ENCODE peak calls at places on chromosomes 11 and 22, in eight cellular contexts. D is lower leg skin, C is ovary, X is cardiac muscle cell, Q is heart right ventricle, I is mucosa of descending colon, S is AG09309, W is BE2C. B is an unnamed sample.

GRCh38 chr11:45098929-45099328 is 47.5 kb upstream of the PRDM11 start:
- DNase-seq in C (no peak), D (no peak), I (no peak), X (no peak), S (no peak), Q (no peak), W (no peak), B (no peak)

GRCh38 chr11:109994896-109995295 is 98.3 kb upstream of the ZC3H12C start:
- DNase-seq in Q (no peak), D (no peak), I (no peak), W (no peak), S (no peak), X (peak; percentile 10), C (no peak), B (no peak)

GRCh38 chr22:27299181-27300085 is 502.1 kb downstream of the MN1 start:
- DNase-seq in D (no peak), Q (no peak), C (peak; percentile 40), S (no peak), I (no peak), X (peak; percentile 40), W (no peak), B (no peak)

GRCh38 chr11:123373754-123374621 is 56.1 kb upstream of the GRAMD1B start:
- DNase-seq in D (no peak), W (no peak), Q (no peak), S (no peak), I (no peak), C (no peak), X (no peak), B (no peak)

GRCh38 chr22:35355744-35356420 is 25.0 kb upstream of the HMOX1 start:
- DNase-seq in I (no peak), D (no peak), C (no peak), X (no peak), Q (no peak), S (no peak), W (no peak), B (no peak)

GRCh38 chr11:80297808-80298460 is 857.1 kb upstream of the TENM4 start:
- DNase-seq in C (no peak), X (peak; percentile 41), D (no peak), Q (no peak), I (no peak), W (no peak), S (no peak), B (peak; percentile 34)

GRCh38 chr11:66495401-66495844 is 15.0 kb upstream of the BBS1 start:
- DNase-seq in S (no peak), Q (no peak), X (no peak), C (no peak), W (no peak), I (no peak), D (no peak), B (no peak)

GRCh38 chr22:37898441-37899181 is 7.5 kb upstream of the MICALL1 start:
- DNase-seq in W (no peak), X (peak; percentile 38), D (peak; percentile 54), S (no peak), I (no peak), C (no peak), Q (no peak), B (no peak)

GRCh38 chr11:93922830-93923229 is 72.4 kb upstream of the VSTM5 start:
- DNase-seq in D (no peak), I (no peak), C (no peak), W (no peak), S (no peak), Q (no peak), X (no peak), B (no peak)

GRCh38 chr22:38549106-38549884 is 20.7 kb downstream of the DMC1 start:
- DNase-seq in X (no peak), I (no peak), Q (no peak), W (no peak), D (no peak), S (no peak), C (no peak), B (no peak)

GRCh38 chr22:41998361-41999261 is at the start of gene WBP2NL:
- DNase-seq in C (peak; percentile 83), I (peak; percentile 91), D (peak; percentile 81), W (peak; percentile 92), S (peak; percentile 5), Q (peak; percentile 80), X (peak; percentile 88), B (no peak)

GRCh38 chr11:77101043-77101537 is 1.6 kb upstream of the OMP start:
- DNase-seq in I (no peak), D (no peak), S (no peak), Q (no peak), X (peak; percentile 47), W (peak; percentile 29), C (no peak), B (no peak)

GRCh38 chr22:37549704-37550059 is 10.6 kb upstream of the CDC42EP1 start:
- DNase-seq in I (no peak), S (no peak), W (no peak), Q (no peak), C (peak; percentile 64), X (peak; percentile 79), D (no peak), B (no peak)

GRCh38 chr11:20668844-20669832 is at the start of gene NELL1:
- DNase-seq in W (peak; percentile 33), C (no peak), X (peak; percentile 7), S (no peak), D (no peak), Q (no peak), I (peak; percentile 40), B (no peak)

GRCh38 chr11:113338730-113339129 is 24.3 kb downstream of the TTC12 start:
- DNase-seq in I (no peak), W (peak; percentile 28), S (no peak), Q (no peak), C (no peak), D (no peak), X (no peak), B (no peak)

GRCh38 chr11:104581246-104581980 is 316.8 kb downstream of the CASP12 start:
- DNase-seq in Q (no peak), D (no peak), C (no peak), I (no peak), S (no peak), W (no peak), X (no peak), B (no peak)

GRCh38 chr11:89015614-89016013 is 50.2 kb downstream of the GRM5 start:
- DNase-seq in Q (no peak), W (no peak), I (no peak), C (no peak), X (no peak), S (no peak), D (no peak), B (no peak)

GRCh38 chr11:47784785-47785381 is 17.7 kb upstream of the FNBP4 start:
- DNase-seq in D (no peak), S (no peak), Q (no peak), X (no peak), I (no peak), C (no peak), W (no peak), B (no peak)

GRCh38 chr11:2885676-2886081 is at the start of gene CDKN1C:
- DNase-seq in W (peak; percentile 71), D (peak; percentile 82), Q (peak; percentile 88), X (peak; percentile 93), I (peak; percentile 91), S (no peak), C (peak; percentile 97), B (no peak)

GRCh38 chr11:107592256-107592655 is 1.3 kb downstream of the ELMOD1 start:
- DNase-seq in Q (no peak), D (no peak), S (no peak), X (no peak), W (no peak), I (no peak), C (no peak), B (no peak)

GRCh38 chr11:47415949-47416472 is 7.6 kb downstream of the SLC39A13 start:
- DNase-seq in C (peak; percentile 87), I (peak; percentile 78), Q (peak; percentile 86), W (no peak), S (peak; percentile 81), D (peak; percentile 63), X (peak; percentile 96), B (no peak)

DNA sequence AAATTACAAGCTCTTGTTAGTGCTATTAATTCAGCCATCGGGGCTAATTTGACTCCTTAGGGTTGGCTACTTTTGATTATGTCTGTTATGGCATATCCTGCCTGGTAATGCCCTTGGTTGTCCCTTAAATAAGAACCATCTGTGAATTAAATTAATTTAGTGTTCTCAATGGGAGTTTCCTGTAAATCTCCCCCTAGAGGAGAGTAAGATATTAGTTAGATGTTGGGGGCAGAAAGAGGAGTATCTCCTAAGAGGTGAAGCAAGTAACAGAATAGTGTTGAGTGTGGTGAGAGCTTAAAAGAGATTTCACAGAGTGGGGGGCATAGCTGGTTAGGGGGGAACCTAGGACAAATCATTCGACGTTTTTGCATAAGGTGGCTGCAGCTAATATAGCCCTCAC is 1126.9 kb downstream of the JRKL start:
- DNase-seq in S (no peak), C (no peak), I (no peak), X (no peak), D (no peak), Q (no peak), W (no peak), B (no peak)
- TF ChIP-seq CTCF in S (no peak), C (no peak), I (no peak), X (no peak), D (no peak), Q (no peak), W (peak; percentile 39), B (no peak)

DNA sequence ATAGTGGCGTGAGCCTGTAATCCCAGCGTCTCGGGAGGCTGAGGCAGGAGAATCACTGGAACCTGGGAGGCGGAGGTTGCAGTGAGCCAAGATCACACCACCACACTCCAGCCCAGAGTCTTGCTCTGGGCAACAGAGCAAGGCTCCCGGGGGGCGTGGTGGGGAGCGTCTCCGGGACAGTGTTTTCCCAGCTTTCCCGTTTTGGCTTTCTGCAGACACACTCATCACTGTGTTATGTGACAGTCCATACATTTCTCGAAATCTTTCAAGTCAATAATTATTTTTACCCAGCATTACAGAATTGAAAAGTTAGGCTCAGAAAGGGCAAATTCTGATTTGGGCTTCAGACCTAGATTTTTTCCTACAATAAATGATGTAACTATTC is 31.7 kb downstream of the NEAT1 start:
- DNase-seq in S (no peak), W (no peak), I (peak; percentile 46), C (no peak), D (no peak), X (peak; percentile 40), Q (no peak), B (no peak)
- H3K4me3 ChIP-seq in S (peak overlapping the region; percentile 58), W (no peak overlapping the region), I (no peak overlapping the region), C (peak overlapping the region; percentile 51), D (no peak overlapping the region), X (no peak overlapping the region), Q (no peak overlapping the region), B (peak overlapping the region; percentile 65)

DNA sequence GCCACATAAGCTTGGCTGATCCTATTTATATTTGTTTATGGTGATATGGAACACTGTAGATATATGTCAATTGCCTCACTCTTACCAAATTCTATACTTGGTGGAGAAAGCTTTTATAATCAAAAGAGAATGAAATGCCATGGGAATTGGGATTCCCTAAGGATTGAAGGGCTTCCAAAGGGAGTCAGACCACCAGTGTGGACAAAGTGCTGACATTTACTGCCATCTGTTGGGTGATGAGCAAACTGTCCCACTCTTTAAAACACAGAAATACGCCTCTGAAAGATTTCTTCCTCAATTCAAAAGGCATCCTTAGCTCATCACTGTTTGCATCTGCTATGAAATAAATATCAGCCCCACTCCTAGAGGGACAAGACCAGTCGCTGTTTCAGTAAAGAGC is 7.1 kb downstream of the SLC1A2 start:
- DNase-seq in I (no peak), D (no peak), Q (no peak), X (peak; percentile 21), C (no peak), W (no peak), S (no peak), B (no peak)
- TF ChIP-seq CTCF in I (no peak), D (no peak), Q (peak; percentile 48), X (peak; percentile 32), C (no peak), W (peak; percentile 56), S (peak; percentile 60), B (peak; percentile 44)

GRCh38 chr11:85042368-85042767 is 584.8 kb downstream of the DLG2 start:
- DNase-seq in S (no peak), C (no peak), X (no peak), W (no peak), D (no peak), Q (no peak), I (no peak), B (no peak)
- H3K4me3 ChIP-seq in S (no peak overlapping the region), C (no peak overlapping the region), X (no peak overlapping the region), W (no peak overlapping the region), D (no peak overlapping the region), Q (no peak overlapping the region), I (no peak overlapping the region), B (no peak overlapping the region)

B was measured in AG04449.